ENCODE peak calls at places on chromosomes 6 and 20, in nine cellular contexts. Y is esophagus squamous epithelium, C is GM23338, R is pancreas, G is hepatocyte, F is SJSA1, Z is lower lobe of right lung, M is uterus, W is spleen. A is an unnamed sample.

GRCh38 chr6:36360241-36361054 is 23.8 kb upstream of the BNIP5 start:
- DNase-seq in Y (peak), C (peak), R (peak), G (peak), F (peak), Z (peak), M (peak), W (peak), A (peak)

GRCh38 chr6:36754582-36755434 is 57.2 kb downstream of the RAB44 start:
- DNase-seq in Y (no peak), C (no peak), R (no peak), G (no peak), F (no peak), Z (no peak), M (no peak), W (no peak), A (no peak)

GRCh38 chr6:77740380-77740779 is 87.5 kb downstream of the MEI4 start:
- DNase-seq in Y (no peak), C (peak), R (no peak), G (peak), F (no peak), Z (no peak), M (no peak), W (no peak), A (no peak)

GRCh38 chr6:5466459-5466858 is 205.1 kb downstream of the FARS2 start:
- DNase-seq in Y (no peak), C (no peak), R (no peak), G (no peak), F (peak), Z (no peak), M (no peak), W (no peak), A (no peak)

GRCh38 chr6:134253681-134254080 is 64.2 kb downstream of the SGK1 start:
- DNase-seq in Y (no peak), C (peak), R (peak), G (peak), F (no peak), Z (no peak), M (no peak), W (no peak), A (peak)

GRCh38 chr6:163169521-163169920 is 245.0 kb upstream of the QKI start:
- DNase-seq in Y (no peak), C (no peak), R (no peak), G (no peak), F (no peak), Z (no peak), M (no peak), W (no peak), A (no peak)

GRCh38 chr6:98924647-98925046 is 23.1 kb downstream of the FBXL4 start:
- DNase-seq in Y (no peak), C (no peak), R (peak), G (no peak), F (no peak), Z (no peak), M (no peak), W (no peak), A (no peak)

GRCh38 chr6:101208152-101208551 is 185.4 kb upstream of the GRIK2 start:
- DNase-seq in Y (no peak), C (peak), R (no peak), G (peak), F (no peak), Z (no peak), M (no peak), W (no peak), A (no peak)

GRCh38 chr20:47990507-47991132 is 205.3 kb upstream of the SULF2 start:
- DNase-seq in Y (no peak), C (no peak), R (no peak), G (no peak), F (no peak), Z (no peak), M (no peak), W (no peak), A (no peak)

GRCh38 chr6:149060985-149061760 is 256.3 kb upstream of the TAB2 start:
- DNase-seq in Y (no peak), C (no peak), R (peak), G (peak), F (peak), Z (no peak), M (no peak), W (no peak), A (no peak)

GRCh38 chr6:82371799-82372508 is 8.3 kb downstream of the TPBG start:
- DNase-seq in Y (no peak), C (no peak), R (no peak), G (no peak), F (peak), Z (no peak), M (no peak), W (no peak), A (no peak)

GRCh38 chr6:37638414-37639079 is 59.1 kb downstream of the MDGA1 start:
- DNase-seq in Y (no peak), C (no peak), R (peak), G (no peak), F (no peak), Z (no peak), M (no peak), W (no peak), A (no peak)

GRCh38 chr6:17429381-17430061 is 36.1 kb downstream of the CAP2 start:
- DNase-seq in Y (no peak), C (no peak), R (peak), G (no peak), F (no peak), Z (no peak), M (no peak), W (no peak), A (no peak)

GRCh38 chr6:80638222-80639055 is 532.0 kb downstream of the BCKDHB start:
- DNase-seq in Y (no peak), C (peak), R (peak), G (peak), F (peak), Z (peak), M (peak), W (no peak), A (peak)

GRCh38 chr20:61525781-61526431 is 273.8 kb downstream of the CDH4 start:
- DNase-seq in Y (no peak), C (no peak), R (no peak), G (no peak), F (no peak), Z (no peak), M (no peak), W (no peak), A (no peak)

GRCh38 chr6:131213501-131213990 is 78.3 kb downstream of the AKAP7 start:
- DNase-seq in Y (no peak), C (no peak), R (no peak), G (no peak), F (peak), Z (no peak), M (no peak), W (no peak), A (no peak)

GRCh38 chr20:47233333-47234188 is 122.9 kb downstream of the ZMYND8 start:
- DNase-seq in Y (no peak), C (no peak), R (no peak), G (no peak), F (no peak), Z (no peak), M (no peak), W (no peak), A (no peak)

GRCh38 chr6:133923938-133924593 is 29.0 kb upstream of the TBPL1 start:
- DNase-seq in Y (no peak), C (peak), R (peak), G (peak), F (peak), Z (no peak), M (peak), W (no peak), A (peak)

GRCh38 chr6:31654574-31655348 is 933 bp upstream of the APOM start:
- DNase-seq in Y (no peak), C (no peak), R (no peak), G (no peak), F (no peak), Z (no peak), M (no peak), W (no peak), A (no peak)
- H3K27ac ChIP-seq in Y (no peak), C (peak), R (no peak), G (peak), F (no peak), Z (no peak), M (no peak), W (no peak), A (no peak)

GRCh38 chr6:32857156-32857891 is 3.3 kb downstream of the PSMB9 start:
- DNase-seq in Y (no peak), C (no peak), R (no peak), G (no peak), F (no peak), Z (no peak), M (no peak), W (no peak), A (no peak)

GRCh38 chr6:32854376-32855178 is 585 bp downstream of the PSMB9 start:
- DNase-seq in Y (no peak), C (peak), R (peak), G (peak), F (no peak), Z (peak), M (peak), W (peak), A (peak)

GRCh38 chr6:32858194-32858593 is 4.2 kb downstream of the PSMB9 start:
- DNase-seq in Y (no peak), C (no peak), R (no peak), G (no peak), F (no peak), Z (no peak), M (no peak), W (no peak), A (no peak)

GRCh38 chr6:32853541-32854375 is at the start of the genes PSMB9 and TAP1:
- DNase-seq in Y (peak), C (peak), R (peak), G (peak), F (peak), Z (peak), M (peak), W (peak), A (peak)

DNA sequence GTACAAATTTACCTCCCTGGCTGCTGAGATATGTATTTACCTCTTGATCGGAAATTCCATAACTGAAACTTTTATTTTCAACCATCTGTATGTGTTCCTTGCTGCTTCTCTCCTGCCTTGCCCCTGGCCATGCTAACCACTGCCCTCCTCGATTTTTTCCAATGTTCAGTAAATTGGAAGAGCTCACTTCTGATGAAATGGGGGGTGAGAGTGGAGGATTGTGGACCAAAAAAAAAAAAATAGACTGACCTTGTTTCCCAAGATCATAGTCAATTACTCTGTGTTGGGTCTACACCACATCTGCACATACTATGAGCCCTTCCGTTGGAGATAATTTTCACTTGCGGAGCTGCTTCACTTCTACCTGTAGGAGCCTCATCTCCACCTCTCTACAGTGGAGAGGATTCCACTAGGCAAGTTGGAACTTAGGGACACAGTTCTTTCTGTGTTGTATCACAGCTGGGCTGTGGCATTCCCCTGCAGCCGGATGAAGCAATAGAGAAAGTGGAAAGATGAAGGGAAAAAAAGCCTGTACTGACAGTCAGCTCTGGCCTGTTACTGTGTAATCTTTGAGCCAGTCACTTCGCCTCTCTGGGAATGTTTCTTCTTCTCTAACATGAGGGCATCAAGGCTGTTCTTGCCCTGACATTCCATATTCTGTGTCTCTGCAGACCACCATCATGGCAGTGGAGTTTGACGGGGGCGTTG is 1.6 kb downstream of the PSMB9 start:
- DNase-seq in Y (no peak), C (no peak), R (no peak), G (no peak), F (no peak), Z (no peak), M (no peak), W (no peak), A (no peak)
- H3K4me3 ChIP-seq in Y (no peak), C (no peak), R (no peak), G (no peak), F (no peak), Z (peak), M (no peak), W (peak), A (no peak)

DNA sequence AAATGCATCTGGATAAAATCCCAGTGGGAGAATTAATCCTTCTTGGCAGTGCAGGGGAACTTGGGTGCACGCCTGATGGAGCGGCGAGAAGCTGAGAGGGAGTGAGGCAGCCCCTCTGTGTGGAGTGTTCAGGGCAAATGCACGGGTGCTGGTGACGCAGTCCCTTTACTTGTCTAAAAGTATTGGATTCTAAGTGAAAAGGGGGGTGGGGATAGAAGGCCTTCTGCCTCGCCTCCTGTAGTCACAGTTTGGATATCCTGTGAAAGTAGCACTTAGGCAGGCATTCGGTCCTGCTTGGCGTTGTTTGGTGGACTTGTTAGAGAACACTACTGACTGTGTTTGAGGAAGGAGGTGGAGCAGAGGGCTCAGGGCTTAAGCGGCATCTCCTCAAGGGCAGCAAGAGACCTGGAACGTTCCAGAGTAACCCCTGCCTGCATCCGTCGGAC is 39.3 kb downstream of the PHACTR3 start:
- DNase-seq in Y (no peak), C (no peak), R (no peak), G (no peak), F (no peak), Z (no peak), M (no peak), W (peak), A (no peak)
- H3K27ac ChIP-seq in Y (no peak), C (no peak), R (no peak), G (no peak), F (no peak), Z (no peak), M (no peak), W (no peak), A (no peak)

GRCh38 chr6:156167289-156168076 is 609.7 kb upstream of the ARID1B start:
- DNase-seq in Y (no peak), C (no peak), R (no peak), G (no peak), F (no peak), Z (no peak), M (peak), W (peak), A (peak)
- H3K4me3 ChIP-seq in Y (peak), C (no peak), R (no peak), G (no peak), F (no peak), Z (peak), M (peak), W (no peak), A (peak)

DNA sequence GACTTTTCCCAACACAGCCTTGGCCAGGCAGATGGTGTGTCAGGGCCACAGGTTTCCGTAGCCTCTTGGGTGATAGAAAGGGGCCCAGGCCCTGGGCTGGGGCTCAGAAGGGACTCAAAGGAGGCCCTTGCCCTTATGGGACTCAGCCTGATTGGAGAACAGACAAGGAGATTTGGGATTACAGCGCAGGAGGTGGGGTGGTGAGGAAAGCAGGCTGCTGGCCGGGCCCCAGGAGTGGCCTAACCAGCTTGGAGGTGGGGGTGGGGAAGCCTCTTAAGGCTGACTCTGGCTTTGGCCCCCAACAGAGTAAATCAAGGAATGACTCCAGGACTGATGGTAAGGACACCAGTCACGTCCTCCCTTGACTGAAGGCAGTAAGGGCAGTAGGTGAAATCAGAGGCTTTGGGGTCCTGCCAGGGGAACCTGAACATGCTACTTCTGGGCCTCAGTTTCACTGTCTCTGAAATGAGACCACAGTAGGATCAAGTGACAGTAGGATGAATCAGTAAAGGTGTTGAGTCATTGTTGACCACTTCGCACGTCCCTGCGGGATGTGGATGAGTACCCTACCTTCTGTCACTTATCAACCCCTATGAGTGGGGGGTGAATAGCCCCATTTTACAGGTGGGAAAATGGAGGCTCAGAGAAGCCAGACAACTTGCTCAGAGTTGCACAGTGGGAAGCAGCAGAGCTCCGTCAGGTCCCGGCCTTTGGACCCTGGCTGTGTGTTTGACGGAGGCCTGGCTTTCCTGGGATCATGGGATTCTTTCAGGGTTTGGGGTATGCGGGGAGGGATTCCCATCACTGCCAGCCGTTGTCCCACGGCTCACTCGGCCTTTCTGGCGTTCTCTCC is 4.5 kb downstream of the SNAI1 start:
- DNase-seq in Y (no peak), C (no peak), R (no peak), G (no peak), F (peak), Z (no peak), M (no peak), W (no peak), A (no peak)
- H3K27ac ChIP-seq in Y (peak), C (peak), R (no peak), G (peak), F (peak), Z (peak), M (no peak), W (peak), A (no peak)

DNA sequence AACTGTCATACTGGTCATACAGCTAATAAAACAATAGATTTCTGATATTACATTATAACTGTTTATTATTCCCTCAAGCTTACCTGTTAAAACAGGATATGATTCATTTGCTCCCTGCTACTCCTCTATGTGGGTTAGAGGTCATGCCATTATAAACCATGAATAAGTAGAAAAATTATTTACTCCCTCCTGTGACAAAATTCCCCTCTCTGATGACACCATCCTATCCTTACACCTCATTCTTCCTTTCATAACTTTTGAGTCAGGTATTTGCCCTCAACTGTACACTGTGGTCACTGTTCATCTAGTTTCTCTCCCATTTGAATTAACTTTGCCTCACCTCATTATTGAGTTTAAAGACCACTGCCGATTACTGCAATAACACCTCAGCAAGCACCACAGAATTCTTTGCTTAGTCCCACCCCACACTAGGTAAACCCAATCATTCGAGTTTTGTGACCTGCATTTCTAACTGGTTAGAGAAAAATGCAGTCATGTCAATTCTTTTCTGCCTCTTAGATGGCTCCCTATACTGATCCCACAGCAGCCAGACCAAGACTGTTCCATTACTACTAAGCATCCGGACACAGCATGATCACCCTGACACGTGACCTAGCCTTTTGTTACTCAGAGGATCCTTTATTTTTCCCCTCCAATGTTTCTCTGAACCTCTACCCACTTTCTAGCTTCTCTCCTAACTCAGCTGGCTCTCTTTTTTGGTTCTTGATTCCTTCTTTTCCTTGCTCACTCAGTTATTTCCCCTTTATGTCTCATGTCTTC is 88.1 kb downstream of the PDE10A start:
- DNase-seq in Y (no peak), C (no peak), R (no peak), G (no peak), F (no peak), Z (no peak), M (no peak), W (no peak), A (no peak)
- H3K4me3 ChIP-seq in Y (no peak), C (no peak), R (no peak), G (no peak), F (no peak), Z (no peak), M (no peak), W (no peak), A (no peak)